ENCODE peak calls at places on chromosomes 4 and X, in ten cellular contexts. J is right atrium auricular region, H is glomerular endothelial cell, T is AG08396, G is NCI-H1092 treated with DMSO at 0.1 percent for 48 hours, W is trophoblast cell, O is pancreas, Q is AG10803, L is fibroblast of mammary gland, U is NAMALWA. D is an unnamed sample.

GRCh38 chr4:40682298-40683101 is 52.8 kb upstream of the RBM47 start:
- DNase-seq in J (no peak), U (no peak), G (no peak), Q (no peak), O (no peak), H (no peak), T (no peak), W (no peak), L (no peak), D (no peak)

GRCh38 chr4:41141910-41142309 is 72.4 kb downstream of the APBB2 start:
- DNase-seq in Q (peak; percentile 86), H (no peak), W (no peak), G (no peak), O (no peak), U (no peak), T (peak; percentile 40), J (no peak), L (peak; percentile 98), D (no peak)

GRCh38 chrX:21799767-21800166 is 39.6 kb upstream of the MBTPS2 start:
- DNase-seq in J (no peak), H (no peak), T (no peak), Q (no peak), G (no peak), U (no peak), O (no peak), W (no peak), L (no peak), D (no peak)

GRCh38 chrX:133958997-133959688 is 26.3 kb downstream of the GPC3 start:
- DNase-seq in G (no peak), T (no peak), H (no peak), J (no peak), O (no peak), L (peak; percentile 14), U (no peak), W (no peak), Q (no peak), D (no peak)

GRCh38 chr4:55547461-55547770 is 707 bp upstream of the CLOCK start:
- DNase-seq in U (no peak), T (no peak), G (no peak), W (peak; percentile 37), J (no peak), L (no peak), Q (no peak), H (no peak), O (no peak), D (no peak)

GRCh38 chrX:49039598-49040375 is 3.4 kb downstream of the TFE3 start:
- DNase-seq in O (peak; percentile 46), Q (peak; percentile 92), L (peak; percentile 94), U (peak; percentile 40), W (peak; percentile 74), T (peak; percentile 79), G (no peak), J (peak; percentile 87), H (peak; percentile 45), D (peak; percentile 31)

GRCh38 chr4:53653484-53654053 is 62.3 kb upstream of the LNX1 start:
- DNase-seq in T (no peak), U (peak; percentile 22), Q (peak; percentile 52), J (no peak), G (peak; percentile 72), L (peak; percentile 35), H (no peak), O (peak; percentile 74), W (no peak), D (no peak)

GRCh38 chr4:109411964-109412363 is 21.7 kb upstream of the SEC24B start:
- DNase-seq in L (no peak), T (no peak), O (no peak), J (no peak), W (no peak), U (no peak), G (no peak), Q (no peak), H (no peak), D (no peak)

GRCh38 chr4:55781809-55782208 is 37.8 kb upstream of the EXOC1L start:
- DNase-seq in H (no peak), W (no peak), U (no peak), L (peak; percentile 5), O (no peak), T (no peak), Q (no peak), J (no peak), G (no peak), D (no peak)

GRCh38 chr4:40016007-40016406 is 38.3 kb upstream of the PDS5A start:
- DNase-seq in J (no peak), L (no peak), G (no peak), W (no peak), Q (no peak), O (no peak), H (no peak), U (no peak), T (no peak), D (no peak)

GRCh38 chr4:169199184-169199583 is 71.6 kb downstream of the SH3RF1 start:
- DNase-seq in T (no peak), G (no peak), U (no peak), W (no peak), Q (no peak), H (no peak), L (no peak), J (no peak), O (no peak), D (no peak)

GRCh38 chr4:78362310-78362709 is 189.3 kb upstream of the ANXA3 start:
- DNase-seq in O (no peak), W (no peak), L (no peak), T (no peak), H (no peak), G (no peak), Q (no peak), J (no peak), U (no peak), D (no peak)

GRCh38 chrX:148288451-148288850 is 212.0 kb upstream of the AFF2 start:
- DNase-seq in O (no peak), H (no peak), W (no peak), L (no peak), Q (no peak), U (no peak), T (no peak), G (no peak), J (no peak), D (no peak)

GRCh38 chr4:33090910-33091309 is 2370.7 kb downstream of the PCDH7 start:
- DNase-seq in H (no peak), L (no peak), W (no peak), U (no peak), J (no peak), Q (no peak), O (no peak), G (no peak), T (no peak), D (no peak)

GRCh38 chr4:12615822-12616221 is 868.3 kb downstream of the RAB28 start:
- DNase-seq in T (no peak), H (no peak), L (no peak), O (no peak), Q (no peak), W (peak; percentile 84), U (no peak), J (no peak), G (no peak), D (no peak)

GRCh38 chr4:111632752-111633151 is 512.5 kb upstream of the FAM241A start:
- DNase-seq in W (no peak), U (no peak), Q (peak; percentile 63), T (no peak), H (no peak), G (no peak), O (no peak), J (no peak), L (peak; percentile 76), D (no peak)

GRCh38 chr4:163087805-163088204 is 78.9 kb downstream of the NAF1 start:
- DNase-seq in U (no peak), T (no peak), L (no peak), J (no peak), O (no peak), H (no peak), W (peak; percentile 33), G (no peak), Q (no peak), D (no peak)

GRCh38 chr4:43357252-43357974 is 464.9 kb downstream of the GRXCR1 start:
- DNase-seq in J (no peak), H (no peak), G (no peak), L (no peak), O (no peak), U (no peak), W (no peak), T (no peak), Q (no peak), D (no peak)

GRCh38 chr4:53601251-53601764 is 10.0 kb upstream of the LNX1 start:
- DNase-seq in G (peak; percentile 88), U (peak; percentile 93), O (peak; percentile 26), J (no peak), Q (no peak), W (peak; percentile 31), L (no peak), T (no peak), H (no peak), D (no peak)